ENCODE peak calls at places on chromosomes 1 and 21, in four cellular contexts. One of them, this sample, is unnamed. For H3K9me2, the result is how much of the 10 kb centered on the place peaks cover.

GRCh38 chr1:17441993-17442357 is 2.5 kb upstream of the RCC2 start:
- DNase-seq in SK-N-SH: no peak
- DNase-seq in GM23248: no peak
- DNase-seq in HCT116: no peak
- DNase-seq in this sample: no peak

GRCh38 chr1:182833271-182833670 is 5.9 kb upstream of the DHX9 start:
- DNase-seq in SK-N-SH: no peak
- DNase-seq in GM23248: peak
- DNase-seq in HCT116: no peak
- DNase-seq in this sample: no peak

GRCh38 chr1:78360584-78360983 is 130.2 kb upstream of the PTGFR start:
- DNase-seq in SK-N-SH: no peak
- DNase-seq in GM23248: no peak
- DNase-seq in HCT116: no peak
- DNase-seq in this sample: no peak

GRCh38 chr1:55302972-55303371 is 87.8 kb upstream of the USP24 start:
- DNase-seq in SK-N-SH: no peak
- DNase-seq in GM23248: no peak
- DNase-seq in HCT116: no peak
- DNase-seq in this sample: no peak

GRCh38 chr1:111909010-111909409 is 80.5 kb downstream of the KCND3 start:
- DNase-seq in SK-N-SH: no peak
- DNase-seq in GM23248: no peak
- DNase-seq in HCT116: no peak
- DNase-seq in this sample: no peak

GRCh38 chr1:228162286-228163003 is 3.2 kb upstream of the IBA57 start:
- DNase-seq in SK-N-SH: no peak
- DNase-seq in GM23248: peak
- DNase-seq in HCT116: no peak
- DNase-seq in this sample: no peak

GRCh38 chr1:193019442-193020026 is 39.6 kb downstream of the UCHL5 start:
- DNase-seq in SK-N-SH: peak
- DNase-seq in GM23248: peak
- DNase-seq in HCT116: peak
- DNase-seq in this sample: peak

GRCh38 chr1:51653127-51653526 is 36.2 kb downstream of the OSBPL9 start:
- DNase-seq in SK-N-SH: no peak
- DNase-seq in GM23248: no peak
- DNase-seq in HCT116: no peak
- DNase-seq in this sample: no peak

GRCh38 chr1:198443374-198444233 is 96.9 kb downstream of the ATP6V1G3 start:
- DNase-seq in SK-N-SH: no peak
- DNase-seq in GM23248: peak
- DNase-seq in HCT116: peak
- DNase-seq in this sample: no peak

GRCh38 chr21:36193200-36193599 is 36.6 kb downstream of the DOP1B start:
- DNase-seq in SK-N-SH: no peak
- DNase-seq in GM23248: no peak
- DNase-seq in HCT116: no peak
- DNase-seq in this sample: no peak

GRCh38 chr1:154747380-154747779 is 122.7 kb downstream of the KCNN3 start:
- DNase-seq in SK-N-SH: peak
- DNase-seq in GM23248: no peak
- DNase-seq in HCT116: no peak
- DNase-seq in this sample: no peak

GRCh38 chr1:46077669-46078068 is 54.8 kb downstream of the PIK3R3 start:
- DNase-seq in SK-N-SH: no peak
- DNase-seq in GM23248: no peak
- DNase-seq in HCT116: no peak
- DNase-seq in this sample: no peak

GRCh38 chr1:87109012-87109411 is 194.6 kb downstream of the HS2ST1 start:
- DNase-seq in SK-N-SH: no peak
- DNase-seq in GM23248: peak
- DNase-seq in HCT116: no peak
- DNase-seq in this sample: no peak

GRCh38 chr1:190416239-190416638 is 61.4 kb downstream of the BRINP3 start:
- DNase-seq in SK-N-SH: no peak
- DNase-seq in GM23248: no peak
- DNase-seq in HCT116: no peak
- DNase-seq in this sample: no peak

GRCh38 chr1:42658880-42659337 is 686 bp downstream of the PPIH start:
- DNase-seq in SK-N-SH: no peak
- DNase-seq in GM23248: peak
- DNase-seq in HCT116: no peak
- DNase-seq in this sample: no peak

GRCh38 chr1:29279896-29280779 is 43.8 kb downstream of the PTPRU start:
- DNase-seq in SK-N-SH: no peak
- DNase-seq in GM23248: peak
- DNase-seq in HCT116: no peak
- DNase-seq in this sample: no peak

GRCh38 chr1:220902916-220903315 is 23.7 kb downstream of the HLX start:
- DNase-seq in SK-N-SH: no peak
- DNase-seq in GM23248: peak
- DNase-seq in HCT116: no peak
- DNase-seq in this sample: no peak

GRCh38 chr1:27637052-27637451 is 2.1 kb upstream of the FGR start:
- DNase-seq in SK-N-SH: no peak
- DNase-seq in GM23248: peak
- DNase-seq in HCT116: no peak
- DNase-seq in this sample: no peak

GRCh38 chr1:1616838-1617237 is 1.5 kb downstream of the MIB2 start:
- DNase-seq in SK-N-SH: no peak
- DNase-seq in GM23248: no peak
- DNase-seq in HCT116: no peak
- DNase-seq in this sample: no peak

GRCh38 chr21:33644383-33645074 is 2.2 kb downstream of the ITSN1 start:
- DNase-seq in SK-N-SH: no peak
- DNase-seq in GM23248: peak
- DNase-seq in HCT116: no peak
- DNase-seq in this sample: no peak

GRCh38 chr1:117659565-117660264 is 53.9 kb downstream of the TENT5C start:
- DNase-seq in SK-N-SH: no peak
- DNase-seq in GM23248: no peak
- DNase-seq in HCT116: no peak
- DNase-seq in this sample: peak

GRCh38 chr1:228920791-228921190 is 185.5 kb downstream of the RHOU start:
- DNase-seq in SK-N-SH: no peak
- DNase-seq in GM23248: peak
- DNase-seq in HCT116: no peak
- DNase-seq in this sample: no peak

GRCh38 chr1:27341525-27342252 is at the start of gene SYTL1:
- DNase-seq in SK-N-SH: peak
- DNase-seq in GM23248: peak
- DNase-seq in HCT116: peak
- DNase-seq in this sample: peak

GRCh38 chr1:114043548-114043947 is 64.3 kb downstream of the OLFML3 start:
- DNase-seq in SK-N-SH: no peak
- DNase-seq in GM23248: no peak
- DNase-seq in HCT116: no peak
- DNase-seq in this sample: no peak
- H3K9me2 ChIP-seq in SK-N-SH: under half
- H3K9me2 ChIP-seq in GM23248: under half
- H3K9me2 ChIP-seq in HCT116: under half
- H3K9me2 ChIP-seq in this sample: under half

GRCh38 chr1:25581764-25582163 is 34.8 kb upstream of the MAN1C1 start:
- DNase-seq in SK-N-SH: no peak
- DNase-seq in GM23248: no peak
- DNase-seq in HCT116: no peak
- DNase-seq in this sample: no peak
- H3K9ac ChIP-seq in SK-N-SH: no peak
- H3K9ac ChIP-seq in GM23248: no peak
- H3K9ac ChIP-seq in HCT116: no peak
- H3K9ac ChIP-seq in this sample: no peak

DNA sequence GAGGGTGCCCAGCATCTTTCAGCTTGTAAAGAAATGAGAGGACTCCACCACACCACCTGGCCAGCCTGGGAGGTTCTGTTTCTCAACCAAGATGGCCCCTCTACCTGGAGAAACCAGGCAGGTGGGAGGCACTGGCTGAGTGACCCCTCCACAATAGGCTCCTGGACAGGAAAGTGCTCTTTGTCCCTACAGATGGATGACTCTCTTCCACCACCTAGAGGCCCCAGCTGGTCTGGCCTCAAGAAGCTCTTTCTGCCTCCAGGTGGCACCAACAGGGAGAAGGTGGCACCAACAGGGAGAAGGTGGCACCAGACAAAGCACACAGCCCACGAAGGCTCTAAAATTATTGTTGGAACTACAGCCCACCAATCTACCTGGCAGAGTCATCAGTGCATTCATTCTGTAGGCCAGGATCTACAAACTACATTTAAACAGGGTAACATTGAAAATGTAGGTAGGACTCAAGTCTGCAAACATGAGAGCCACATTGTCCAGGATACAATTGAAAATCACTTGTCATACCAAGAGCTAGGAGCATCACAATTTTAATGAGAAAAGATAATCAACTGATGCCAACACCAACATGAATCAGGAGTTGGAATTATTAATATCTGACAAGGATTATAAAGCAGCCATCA is 14.4 kb downstream of the TMPRSS3 start:
- DNase-seq in SK-N-SH: no peak
- DNase-seq in GM23248: peak
- DNase-seq in HCT116: peak
- DNase-seq in this sample: peak
- TF ChIP-seq EZH2phosphoT487 in SK-N-SH: no peak
- TF ChIP-seq EZH2phosphoT487 in GM23248: no peak
- TF ChIP-seq EZH2phosphoT487 in HCT116: no peak
- TF ChIP-seq EZH2phosphoT487 in this sample: no peak

GRCh38 chr1:114043046-114043445 is 63.8 kb downstream of the OLFML3 start:
- DNase-seq in SK-N-SH: no peak
- DNase-seq in GM23248: no peak
- DNase-seq in HCT116: no peak
- DNase-seq in this sample: no peak
- H3K9me2 ChIP-seq in SK-N-SH: under half
- H3K9me2 ChIP-seq in GM23248: under half
- H3K9me2 ChIP-seq in HCT116: under half
- H3K9me2 ChIP-seq in this sample: under half

DNA sequence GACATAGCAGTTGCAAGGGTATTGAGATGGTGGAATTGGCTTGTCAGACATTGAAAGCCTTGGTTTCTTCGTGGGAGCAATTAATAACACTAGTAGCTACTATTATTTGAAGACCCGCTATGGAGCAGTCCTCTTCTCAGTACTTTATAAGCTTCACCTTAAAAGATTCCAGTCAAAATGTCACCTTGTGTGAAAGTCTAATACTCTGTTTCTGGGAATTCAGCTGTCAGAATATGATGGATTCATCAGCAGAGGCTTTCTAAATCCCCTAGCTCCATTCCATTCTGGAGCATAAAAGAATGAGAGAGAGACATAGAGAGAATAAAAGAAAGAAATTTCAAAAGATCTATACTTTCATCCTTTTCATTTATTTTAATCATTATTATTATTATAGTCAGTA is 375.9 kb upstream of the ADGRL2 start:
- DNase-seq in SK-N-SH: no peak
- DNase-seq in GM23248: no peak
- DNase-seq in HCT116: no peak
- DNase-seq in this sample: no peak
- H3K9ac ChIP-seq in SK-N-SH: no peak
- H3K9ac ChIP-seq in GM23248: no peak
- H3K9ac ChIP-seq in HCT116: no peak
- H3K9ac ChIP-seq in this sample: no peak

This sample was measured in MM.1S.